ENCODE peak calls at places on chromosomes 7 and 10, in six cellular contexts. E, K, O, N, Y and X are unnamed samples.

GRCh38 chr10:121900443-121901174 is 27.2 kb downstream of the ATE1 start:
- DNase-seq in E (no peak), Y (no peak), O (no peak), K (no peak), N (peak), X (no peak)

GRCh38 chr7:33946094-33946699 is 40.9 kb downstream of the BMPER start:
- DNase-seq in N (no peak), E (no peak), Y (no peak), K (no peak), O (no peak), X (no peak)

GRCh38 chr7:22083711-22084289 is 138.1 kb upstream of the CDCA7L start:
- DNase-seq in N (peak), E (no peak), Y (no peak), O (no peak), K (no peak), X (no peak)

GRCh38 chr10:79052311-79053080 is 16.3 kb upstream of the ZMIZ1 start:
- DNase-seq in K (peak), E (peak), Y (peak), O (peak), N (no peak), X (peak)

GRCh38 chr10:93334901-93335312 is 147.2 kb downstream of the MYOF start:
- DNase-seq in K (peak), N (peak), E (no peak), O (no peak), Y (no peak), X (no peak)

GRCh38 chr10:47421057-47421952 is 37.2 kb upstream of the ZNF488 start:
- DNase-seq in O (peak), N (peak), Y (no peak), K (no peak), E (no peak), X (no peak)

GRCh38 chr7:151206914-151207313 is 3.4 kb downstream of the H2BK1 start:
- DNase-seq in Y (no peak), O (peak), E (no peak), N (no peak), K (no peak), X (no peak)

GRCh38 chr10:28939352-28940157 is 262.2 kb downstream of the BAMBI start:
- DNase-seq in O (no peak), N (no peak), Y (peak), E (peak), K (peak), X (peak)

GRCh38 chr10:10204415-10204814 is 813.3 kb upstream of the CELF2 start:
- DNase-seq in Y (no peak), N (no peak), K (no peak), O (no peak), E (no peak), X (no peak)

GRCh38 chr7:5755704-5756131 is 25.7 kb downstream of the RNF216 start:
- DNase-seq in O (no peak), E (no peak), K (no peak), N (peak), Y (no peak), X (no peak)

GRCh38 chr7:18958627-18959026 is 158.8 kb downstream of the TWIST1 start:
- DNase-seq in O (no peak), K (no peak), N (peak), E (no peak), Y (no peak), X (no peak)

GRCh38 chr10:47137311-47137851 is 162.6 kb upstream of the GDF10 start:
- DNase-seq in K (no peak), O (no peak), N (peak), E (no peak), Y (no peak), X (no peak)

GRCh38 chr7:43764807-43765491 is 6.5 kb downstream of the BLVRA start:
- DNase-seq in K (no peak), Y (no peak), N (no peak), E (no peak), O (no peak), X (no peak)

GRCh38 chr10:106711313-106711906 is 453.1 kb downstream of the SORCS1 start:
- DNase-seq in Y (no peak), O (no peak), K (no peak), E (peak), N (peak), X (peak)

GRCh38 chr7:82044497-82045080 is 274.7 kb upstream of the HGF start:
- DNase-seq in K (no peak), N (peak), O (no peak), E (no peak), Y (no peak), X (no peak)

GRCh38 chr10:62763155-62763554 is 41.4 kb upstream of the ADO start:
- DNase-seq in O (no peak), N (no peak), Y (no peak), K (no peak), E (peak), X (no peak)

GRCh38 chr7:108136191-108136581 is 6.0 kb upstream of the LAMB4 start:
- DNase-seq in K (no peak), E (no peak), O (no peak), Y (no peak), N (no peak), X (no peak)

GRCh38 chr7:29412912-29413311 is 150.7 kb upstream of the PRR15 start:
- DNase-seq in N (no peak), O (no peak), K (no peak), Y (no peak), E (no peak), X (no peak)

GRCh38 chr10:133459454-133460207 is 5.9 kb downstream of the SCART1 start:
- DNase-seq in E (no peak), Y (peak), K (peak), O (peak), N (no peak), X (no peak)

GRCh38 chr7:125814030-125814535 is 884.5 kb upstream of the POT1 start:
- DNase-seq in Y (no peak), O (no peak), K (no peak), E (no peak), N (no peak), X (no peak)

GRCh38 chr10:36802523-36803153 is 322.8 kb upstream of the ANKRD30A start:
- DNase-seq in O (no peak), N (no peak), E (no peak), K (no peak), Y (no peak), X (no peak)

DNA sequence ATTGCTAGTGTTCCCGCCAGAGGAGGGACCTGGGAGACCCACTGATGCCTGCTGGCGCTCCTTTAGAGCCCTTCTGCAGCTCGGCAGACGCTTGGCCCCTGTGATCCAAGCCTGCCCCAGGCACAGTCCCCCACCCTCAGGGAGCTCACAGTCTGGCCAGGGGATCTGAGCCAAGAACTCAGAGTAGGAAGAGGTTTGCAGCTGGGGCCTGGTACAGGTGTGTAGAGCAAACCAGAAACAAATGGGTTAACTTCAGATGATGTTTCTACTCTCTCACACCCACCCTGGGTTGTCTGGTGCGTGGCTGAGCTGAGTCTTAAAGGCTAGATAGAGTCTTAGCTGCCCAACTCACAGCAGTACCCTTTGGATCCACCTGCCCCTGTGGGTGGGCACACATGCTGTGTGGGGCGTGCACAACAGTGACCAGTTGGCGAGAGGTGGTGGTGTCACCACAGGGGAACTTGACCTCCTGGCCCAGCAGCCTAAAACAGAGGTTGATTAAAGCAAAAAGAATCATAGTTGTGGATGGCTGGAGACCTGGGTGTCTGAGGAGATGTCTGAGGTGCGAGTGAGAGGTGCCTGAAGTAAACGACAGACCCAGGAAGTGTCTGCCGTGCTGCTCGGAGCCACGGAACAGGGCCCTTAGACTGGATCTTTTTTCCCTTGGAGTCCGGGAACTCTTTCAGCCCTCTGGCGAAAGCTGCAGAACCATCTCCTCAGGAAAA is 31.2 kb upstream of the SRGN start:
- DNase-seq in N (no peak), E (no peak), O (no peak), K (no peak), Y (no peak), X (no peak)
- TF ChIP-seq CTCF in N (no peak), E (no peak), O (no peak), K (no peak), Y (no peak), X (no peak)

DNA sequence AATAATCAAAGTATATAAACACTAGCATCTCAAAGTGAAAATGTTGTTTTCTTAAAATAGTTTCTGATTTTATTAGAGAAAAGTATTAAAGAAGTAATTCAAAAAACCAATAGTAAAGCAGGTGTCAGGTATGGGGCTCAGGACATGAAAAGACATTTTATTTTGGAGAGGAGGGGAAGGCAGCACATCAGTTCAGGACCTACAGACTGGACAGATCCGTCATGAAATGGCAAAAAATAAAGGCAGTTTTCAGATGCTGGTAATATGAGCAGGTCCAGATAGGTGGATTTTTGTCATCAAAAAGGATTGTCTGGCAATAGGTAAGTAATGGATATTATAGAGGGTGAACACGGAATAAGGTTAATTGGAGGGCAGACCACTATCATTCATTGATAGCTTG is 49.0 kb downstream of the GRM3 start:
- DNase-seq in K (no peak), Y (no peak), E (no peak), N (no peak), O (no peak), X (no peak)
- TF ChIP-seq CTCF in K (no peak), Y (no peak), E (no peak), N (no peak), O (no peak), X (no peak)

GRCh38 chr7:1193593-1194424 is 33.8 kb upstream of the ZFAND2A start:
- DNase-seq in O (no peak), E (peak), K (no peak), Y (peak), N (peak), X (peak)
- TF ChIP-seq CTCF in O (no peak), E (peak), K (no peak), Y (peak), N (peak), X (no peak)

GRCh38 chr10:33335800-33336605 is 1.5 kb upstream of the NRP1 start:
- DNase-seq in E (peak), O (peak), N (peak), Y (peak), K (peak), X (no peak)
- TF ChIP-seq CTCF in E (no peak), O (no peak), N (no peak), Y (no peak), K (no peak), X (no peak)

DNA sequence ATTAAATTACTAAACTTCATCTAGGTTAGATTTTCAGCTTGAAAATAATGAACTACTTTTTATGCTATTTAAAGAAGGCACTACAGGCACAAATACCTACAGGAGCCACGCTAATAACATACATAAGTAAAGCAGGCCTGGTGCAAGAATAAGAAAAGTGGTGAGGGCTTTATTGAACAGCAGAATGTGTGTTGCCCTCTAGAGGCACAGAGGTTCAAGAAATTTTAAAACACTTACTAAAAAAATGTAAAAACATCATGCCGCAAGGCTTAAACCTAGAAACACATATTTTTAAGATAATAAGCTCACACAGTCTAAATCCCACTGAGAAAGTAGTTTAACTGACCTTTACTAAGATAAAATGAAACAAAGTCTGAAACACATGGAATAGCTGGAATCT is 20.3 kb downstream of the CACUL1 start:
- DNase-seq in E (no peak), Y (no peak), O (no peak), K (no peak), N (no peak), X (no peak)
- TF ChIP-seq CTCF in E (no peak), Y (no peak), O (no peak), K (no peak), N (peak), X (no peak)

GRCh38 chr7:112386619-112387018 is 63.6 kb upstream of the IFRD1 start:
- DNase-seq in K (no peak), Y (no peak), N (no peak), E (no peak), O (no peak), X (no peak)

GRCh38 chr7:112381311-112382091 is 68.8 kb upstream of the IFRD1 start:
- DNase-seq in K (no peak), E (no peak), N (no peak), O (no peak), Y (no peak), X (no peak)

GRCh38 chr7:112383671-112384417 is 66.4 kb upstream of the IFRD1 start:
- DNase-seq in K (no peak), Y (no peak), N (no peak), E (no peak), O (no peak), X (no peak)
- TF ChIP-seq CTCF in K (no peak), Y (no peak), N (no peak), E (no peak), O (no peak), X (no peak)